ENCODE peak calls at places on chromosome 17, in five cellular contexts. G is NCI-H2029 treated with DMSO at 0.1 percent for 48 hours; U is activated naive CD4-positive, alpha-beta T cell; X is HFFc6; Y is NCI-H524 treated with DMSO at 0.1 percent for 48 hours. B is an unnamed sample.

GRCh38 chr17:79956853-79957252 is 78.8 kb downstream of the TBC1D16 start:
- DNase-seq in G (no peak), U (no peak), X (no peak), Y (no peak), B (no peak)

GRCh38 chr17:83203472-83204221 is 124.2 kb downstream of the METRNL start:
- DNase-seq in X (no peak), Y (no peak), U (no peak), G (no peak), B (no peak)

GRCh38 chr17:51487947-51488346 is 227.6 kb downstream of the UTP18 start:
- DNase-seq in Y (no peak), U (no peak), G (no peak), X (no peak), B (no peak)

GRCh38 chr17:29143894-29144293 is 36.3 kb downstream of the MYO18A start:
- DNase-seq in G (no peak), U (no peak), Y (peak), X (peak), B (peak)

GRCh38 chr17:11935734-11936406 is 61.4 kb downstream of the ZNF18 start:
- DNase-seq in U (no peak), X (peak), G (no peak), Y (no peak), B (peak)

GRCh38 chr17:50022463-50023130 is 27.6 kb upstream of the DLX3 start:
- DNase-seq in Y (no peak), X (peak), U (no peak), G (no peak), B (no peak)

GRCh38 chr17:72053069-72053846 is 67.6 kb upstream of the SOX9 start:
- DNase-seq in X (no peak), U (no peak), G (no peak), Y (peak), B (no peak)

GRCh38 chr17:4142107-4142900 is 526 bp downstream of the ZZEF1 start:
- DNase-seq in X (peak), G (no peak), Y (no peak), U (no peak), B (peak)

GRCh38 chr17:19453296-19453695 is 42.3 kb downstream of the RNF112 start:
- DNase-seq in Y (no peak), U (no peak), G (no peak), X (no peak), B (no peak)

GRCh38 chr17:40350410-40351184 is 13.9 kb downstream of the GJD3 start:
- DNase-seq in G (no peak), Y (no peak), X (no peak), U (no peak), B (no peak)

B was measured in AG08395.